ENCODE peak calls at places on chromosome 18, in eight cellular contexts. One of them, this sample, is unnamed.

GRCh38 chr18:12027046-12027445 is 45.7 kb downstream of the IMPA2 start:
- DNase-seq in endodermal cell: no peak
- DNase-seq in left lung: peak; percentile 30
- DNase-seq in transverse colon: no peak
- DNase-seq in ovary: no peak
- DNase-seq in HFF-Myc: no peak
- DNase-seq in AG10803: peak; percentile 16
- DNase-seq in IMR-90: no peak
- DNase-seq in this sample: no peak

GRCh38 chr18:6881034-6881800 is 151.7 kb downstream of the ARHGAP28 start:
- DNase-seq in transverse colon: no peak
- DNase-seq in IMR-90: peak; percentile 60
- DNase-seq in endodermal cell: no peak
- DNase-seq in ovary: no peak
- DNase-seq in AG10803: peak; percentile 84
- DNase-seq in HFF-Myc: peak; percentile 87
- DNase-seq in left lung: no peak
- DNase-seq in this sample: no peak

GRCh38 chr18:26386002-26386401 is 159.8 kb downstream of the TAF4B start:
- DNase-seq in endodermal cell: no peak
- DNase-seq in ovary: no peak
- DNase-seq in left lung: no peak
- DNase-seq in AG10803: peak; percentile 58
- DNase-seq in transverse colon: no peak
- DNase-seq in HFF-Myc: peak; percentile 38
- DNase-seq in IMR-90: peak; percentile 46
- DNase-seq in this sample: no peak

GRCh38 chr18:44682871-44683221 is 2.2 kb downstream of the SETBP1 start:
- DNase-seq in ovary: peak; percentile 63
- DNase-seq in left lung: no peak
- DNase-seq in AG10803: no peak
- DNase-seq in IMR-90: no peak
- DNase-seq in HFF-Myc: no peak
- DNase-seq in endodermal cell: peak; percentile 89
- DNase-seq in transverse colon: peak; percentile 33
- DNase-seq in this sample: no peak

GRCh38 chr18:31487251-31488015 is 10.5 kb upstream of the DSG2 start:
- DNase-seq in endodermal cell: no peak
- DNase-seq in HFF-Myc: no peak
- DNase-seq in IMR-90: peak; percentile 88
- DNase-seq in ovary: peak; percentile 39
- DNase-seq in AG10803: peak; percentile 71
- DNase-seq in left lung: no peak
- DNase-seq in transverse colon: no peak
- DNase-seq in this sample: no peak

GRCh38 chr18:76464281-76465259 is 30.5 kb downstream of the ZNF516 start:
- DNase-seq in endodermal cell: no peak
- DNase-seq in ovary: no peak
- DNase-seq in IMR-90: no peak
- DNase-seq in AG10803: no peak
- DNase-seq in HFF-Myc: no peak
- DNase-seq in left lung: no peak
- DNase-seq in transverse colon: no peak
- DNase-seq in this sample: no peak

GRCh38 chr18:47779381-47779780 is 151.1 kb downstream of the SMAD2 start:
- DNase-seq in endodermal cell: no peak
- DNase-seq in AG10803: no peak
- DNase-seq in left lung: no peak
- DNase-seq in IMR-90: no peak
- DNase-seq in ovary: no peak
- DNase-seq in HFF-Myc: no peak
- DNase-seq in transverse colon: no peak
- DNase-seq in this sample: no peak

GRCh38 chr18:40874233-40874632 is 1080.8 kb upstream of the PIK3C3 start:
- DNase-seq in IMR-90: peak; percentile 67
- DNase-seq in endodermal cell: no peak
- DNase-seq in transverse colon: no peak
- DNase-seq in AG10803: peak; percentile 50
- DNase-seq in left lung: no peak
- DNase-seq in HFF-Myc: no peak
- DNase-seq in ovary: no peak
- DNase-seq in this sample: no peak

GRCh38 chr18:62717850-62718229 is 2.5 kb downstream of the PHLPP1 start:
- DNase-seq in AG10803: peak; percentile 7
- DNase-seq in IMR-90: peak; percentile 26
- DNase-seq in transverse colon: no peak
- DNase-seq in ovary: no peak
- DNase-seq in left lung: no peak
- DNase-seq in HFF-Myc: no peak
- DNase-seq in endodermal cell: no peak
- DNase-seq in this sample: peak; percentile 18

GRCh38 chr18:55452123-55452611 is 135.8 kb downstream of the TCF4 start:
- DNase-seq in ovary: no peak
- DNase-seq in HFF-Myc: no peak
- DNase-seq in transverse colon: no peak
- DNase-seq in IMR-90: no peak
- DNase-seq in left lung: no peak
- DNase-seq in endodermal cell: no peak
- DNase-seq in AG10803: peak; percentile 72
- DNase-seq in this sample: no peak

GRCh38 chr18:77138270-77138669 is 5.7 kb upstream of the MBP start:
- DNase-seq in endodermal cell: no peak
- DNase-seq in ovary: no peak
- DNase-seq in IMR-90: no peak
- DNase-seq in HFF-Myc: no peak
- DNase-seq in left lung: peak; percentile 46
- DNase-seq in AG10803: no peak
- DNase-seq in transverse colon: no peak
- DNase-seq in this sample: no peak

GRCh38 chr18:48641981-48642380 is 103.2 kb downstream of the CTIF start:
- DNase-seq in left lung: no peak
- DNase-seq in IMR-90: peak; percentile 41
- DNase-seq in endodermal cell: no peak
- DNase-seq in transverse colon: no peak
- DNase-seq in AG10803: no peak
- DNase-seq in HFF-Myc: no peak
- DNase-seq in ovary: no peak
- DNase-seq in this sample: no peak

GRCh38 chr18:48408727-48409590 is at the start of gene ZBTB7C:
- DNase-seq in ovary: peak; percentile 32
- DNase-seq in endodermal cell: peak; percentile 81
- DNase-seq in HFF-Myc: no peak
- DNase-seq in left lung: no peak
- DNase-seq in AG10803: peak; percentile 12
- DNase-seq in transverse colon: peak; percentile 28
- DNase-seq in IMR-90: no peak
- DNase-seq in this sample: no peak

GRCh38 chr18:13616041-13616440 is 110.3 kb downstream of the FAM210A start:
- DNase-seq in left lung: no peak
- DNase-seq in endodermal cell: no peak
- DNase-seq in HFF-Myc: no peak
- DNase-seq in AG10803: no peak
- DNase-seq in IMR-90: no peak
- DNase-seq in ovary: no peak
- DNase-seq in transverse colon: no peak
- DNase-seq in this sample: no peak

GRCh38 chr18:79208882-79209281 is 139.7 kb downstream of the ATP9B start:
- DNase-seq in endodermal cell: no peak
- DNase-seq in left lung: no peak
- DNase-seq in AG10803: no peak
- DNase-seq in HFF-Myc: no peak
- DNase-seq in IMR-90: no peak
- DNase-seq in ovary: no peak
- DNase-seq in transverse colon: no peak
- DNase-seq in this sample: no peak
- TF ChIP-seq CTCF in endodermal cell: no peak
- TF ChIP-seq CTCF in left lung: no peak
- TF ChIP-seq CTCF in AG10803: no peak
- TF ChIP-seq CTCF in HFF-Myc: no peak
- TF ChIP-seq CTCF in IMR-90: no peak
- TF ChIP-seq CTCF in ovary: no peak
- TF ChIP-seq CTCF in transverse colon: no peak
- TF ChIP-seq CTCF in this sample: no peak

DNA sequence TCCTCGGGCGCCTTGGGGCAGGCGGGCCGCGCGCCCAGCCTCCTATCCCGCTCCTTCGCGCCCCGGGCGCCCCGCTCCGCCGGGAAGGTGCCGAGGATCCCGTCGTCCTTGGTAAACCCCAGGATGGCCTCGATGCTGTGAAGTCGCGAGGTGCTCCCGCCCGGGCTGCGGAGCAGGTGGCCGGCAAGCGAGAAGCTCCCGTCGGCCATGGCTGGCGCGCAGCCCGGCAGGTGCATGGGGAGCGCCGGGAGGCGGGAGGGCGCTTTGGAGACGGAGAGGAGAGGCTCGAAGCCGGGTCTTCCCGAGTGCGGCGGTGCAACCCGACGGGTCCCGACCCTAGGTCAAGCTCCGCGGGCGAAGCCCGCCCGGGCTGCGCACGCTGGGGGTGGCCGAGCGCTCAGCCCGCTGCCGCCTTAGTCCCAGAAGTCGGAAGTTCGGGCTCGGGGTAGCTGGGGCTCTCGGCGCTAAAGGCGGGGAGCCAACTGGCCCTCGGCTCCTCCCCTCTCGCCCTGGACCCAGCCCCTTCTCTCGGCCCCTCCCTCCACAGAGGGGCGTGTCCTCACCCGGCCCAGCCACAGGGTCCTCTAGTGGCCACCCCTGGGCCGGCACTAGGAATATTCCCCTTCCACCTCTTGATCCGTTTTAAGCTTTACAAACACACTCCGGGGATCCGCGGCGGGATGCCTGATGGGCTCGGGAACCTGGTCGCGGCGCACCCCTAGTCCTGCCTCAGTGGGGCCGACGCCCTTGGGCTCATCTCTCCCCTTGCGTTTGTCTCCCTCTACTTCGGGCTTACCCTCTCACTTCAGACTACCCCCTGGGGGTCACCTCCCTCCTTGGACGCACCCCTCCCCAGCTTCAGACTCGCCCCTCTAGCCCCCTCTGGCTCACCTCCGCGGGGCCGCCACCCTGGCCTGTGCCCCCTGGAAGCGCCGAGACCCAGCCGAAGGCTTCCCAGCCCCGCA is at the start of gene RAX:
- DNase-seq in endodermal cell: peak; percentile 96
- DNase-seq in IMR-90: no peak
- DNase-seq in AG10803: no peak
- DNase-seq in ovary: no peak
- DNase-seq in HFF-Myc: no peak
- DNase-seq in transverse colon: no peak
- DNase-seq in left lung: no peak
- DNase-seq in this sample: no peak
- H3K4me3 ChIP-seq in endodermal cell: peak within 1 kb of the TSS; percentile 79
- H3K4me3 ChIP-seq in IMR-90: no peak within 1 kb of the TSS
- H3K4me3 ChIP-seq in AG10803: peak within 1 kb of the TSS; percentile 26
- H3K4me3 ChIP-seq in ovary: no peak within 1 kb of the TSS
- H3K4me3 ChIP-seq in HFF-Myc: no peak within 1 kb of the TSS
- H3K4me3 ChIP-seq in transverse colon: peak within 1 kb of the TSS; percentile 40
- H3K4me3 ChIP-seq in left lung: peak within 1 kb of the TSS; percentile 20
- H3K4me3 ChIP-seq in this sample: no peak within 1 kb of the TSS

GRCh38 chr18:63757541-63757940 is 17.7 kb upstream of the SERPINB7 start:
- DNase-seq in endodermal cell: no peak
- DNase-seq in left lung: no peak
- DNase-seq in IMR-90: no peak
- DNase-seq in AG10803: peak; percentile 56
- DNase-seq in HFF-Myc: no peak
- DNase-seq in ovary: no peak
- DNase-seq in transverse colon: no peak
- DNase-seq in this sample: no peak
- TF ChIP-seq CTCF in endodermal cell: no peak
- TF ChIP-seq CTCF in left lung: no peak
- TF ChIP-seq CTCF in IMR-90: no peak
- TF ChIP-seq CTCF in AG10803: no peak
- TF ChIP-seq CTCF in HFF-Myc: no peak
- TF ChIP-seq CTCF in ovary: no peak
- TF ChIP-seq CTCF in transverse colon: no peak
- TF ChIP-seq CTCF in this sample: no peak

GRCh38 chr18:41972067-41973000 is 17.3 kb downstream of the PIK3C3 start:
- DNase-seq in left lung: no peak
- DNase-seq in endodermal cell: no peak
- DNase-seq in HFF-Myc: no peak
- DNase-seq in ovary: no peak
- DNase-seq in transverse colon: no peak
- DNase-seq in IMR-90: no peak
- DNase-seq in AG10803: peak; percentile 30
- DNase-seq in this sample: no peak

GRCh38 chr18:41965856-41966255 is 10.8 kb downstream of the PIK3C3 start:
- DNase-seq in endodermal cell: no peak
- DNase-seq in left lung: no peak
- DNase-seq in IMR-90: no peak
- DNase-seq in ovary: no peak
- DNase-seq in AG10803: no peak
- DNase-seq in transverse colon: no peak
- DNase-seq in HFF-Myc: no peak
- DNase-seq in this sample: no peak

GRCh38 chr18:41966943-41967342 is 11.9 kb downstream of the PIK3C3 start:
- DNase-seq in transverse colon: no peak
- DNase-seq in endodermal cell: no peak
- DNase-seq in HFF-Myc: no peak
- DNase-seq in AG10803: no peak
- DNase-seq in left lung: no peak
- DNase-seq in ovary: peak; percentile 29
- DNase-seq in IMR-90: no peak
- DNase-seq in this sample: no peak

GRCh38 chr18:41967680-41968079 is 12.6 kb downstream of the PIK3C3 start:
- DNase-seq in HFF-Myc: no peak
- DNase-seq in AG10803: no peak
- DNase-seq in left lung: no peak
- DNase-seq in ovary: no peak
- DNase-seq in endodermal cell: no peak
- DNase-seq in transverse colon: no peak
- DNase-seq in IMR-90: no peak
- DNase-seq in this sample: no peak
- H3K4me3 ChIP-seq in HFF-Myc: no peak overlapping the region
- H3K4me3 ChIP-seq in AG10803: no peak overlapping the region
- H3K4me3 ChIP-seq in left lung: no peak overlapping the region
- H3K4me3 ChIP-seq in ovary: no peak overlapping the region
- H3K4me3 ChIP-seq in endodermal cell: no peak overlapping the region
- H3K4me3 ChIP-seq in transverse colon: no peak overlapping the region
- H3K4me3 ChIP-seq in IMR-90: no peak overlapping the region
- H3K4me3 ChIP-seq in this sample: no peak overlapping the region

GRCh38 chr18:52422985-52423601 is 83.1 kb downstream of the DCC start:
- DNase-seq in endodermal cell: no peak
- DNase-seq in ovary: no peak
- DNase-seq in transverse colon: no peak
- DNase-seq in IMR-90: no peak
- DNase-seq in HFF-Myc: no peak
- DNase-seq in AG10803: no peak
- DNase-seq in left lung: no peak
- DNase-seq in this sample: peak; percentile 13
- TF ChIP-seq CTCF in endodermal cell: peak; percentile 75
- TF ChIP-seq CTCF in ovary: no peak
- TF ChIP-seq CTCF in transverse colon: no peak
- TF ChIP-seq CTCF in IMR-90: no peak
- TF ChIP-seq CTCF in HFF-Myc: no peak
- TF ChIP-seq CTCF in AG10803: no peak
- TF ChIP-seq CTCF in left lung: no peak
- TF ChIP-seq CTCF in this sample: no peak